ENCODE peak calls at places on chromosomes 2 and 18, in seven cellular contexts. I, Z, B, C, D, Q and K are unnamed samples.

GRCh38 chr2:10369269-10370255 is 66.9 kb downstream of the HPCAL1 start:
- DNase-seq in Q (no peak), D (no peak), C (no peak), Z (no peak), B (no peak), I (no peak), K (no peak)

GRCh38 chr2:8234253-8234652 is 447.6 kb upstream of the ID2 start:
- DNase-seq in C (no peak), Q (no peak), B (no peak), Z (no peak), I (no peak), D (no peak), K (no peak)

GRCh38 chr2:190881074-190881479 is 456 bp downstream of the GLS start:
- DNase-seq in D (no peak), Z (no peak), C (no peak), B (no peak), I (peak), Q (no peak), K (no peak)

GRCh38 chr2:39629646-39630045 is 36.1 kb upstream of the TMEM178A start:
- DNase-seq in B (no peak), I (no peak), C (no peak), Q (no peak), D (no peak), Z (no peak), K (no peak)

GRCh38 chr18:60549338-60549960 is 176.9 kb upstream of the MC4R start:
- DNase-seq in Q (peak), B (peak), C (peak), I (no peak), Z (peak), D (no peak), K (peak)

GRCh38 chr18:55121397-55122170 is 162.3 kb upstream of the CCDC68 start:
- DNase-seq in Z (no peak), C (no peak), I (no peak), Q (no peak), D (no peak), B (no peak), K (no peak)

GRCh38 chr2:202842690-202843089 is 28.9 kb downstream of the ICA1L start:
- DNase-seq in C (no peak), I (no peak), D (no peak), Z (no peak), Q (no peak), B (no peak), K (no peak)

GRCh38 chr2:127589358-127589757 is 53.9 kb downstream of the MYO7B start:
- DNase-seq in I (no peak), C (no peak), D (no peak), Z (no peak), B (no peak), Q (no peak), K (no peak)

GRCh38 chr2:226556050-226556449 is 243.6 kb downstream of the IRS1 start:
- DNase-seq in C (no peak), B (no peak), I (no peak), Z (no peak), Q (peak), D (no peak), K (no peak)

GRCh38 chr2:11546072-11546471 is 12.2 kb downstream of the GREB1 start:
- DNase-seq in B (no peak), I (no peak), Q (no peak), C (no peak), D (no peak), Z (no peak), K (no peak)

GRCh38 chr2:15494877-15495276 is 66.3 kb downstream of the NBAS start:
- DNase-seq in Q (no peak), Z (no peak), C (no peak), I (no peak), B (peak), D (no peak), K (no peak)

GRCh38 chr18:70335892-70336726 is 47.3 kb downstream of the SOCS6 start:
- DNase-seq in D (no peak), I (no peak), C (no peak), Q (no peak), Z (peak), B (peak), K (peak)

GRCh38 chr2:193199322-193199721 is 1004.6 kb upstream of the TMEFF2 start:
- DNase-seq in B (no peak), D (no peak), Q (no peak), Z (no peak), I (no peak), C (no peak), K (no peak)

GRCh38 chr2:146240376-146240775 is 1604.5 kb upstream of the ACVR2A start:
- DNase-seq in B (no peak), Z (no peak), D (no peak), I (no peak), C (no peak), Q (peak), K (no peak)

GRCh38 chr2:61855178-61855523 is 1.3 kb upstream of the FAM161A start:
- DNase-seq in Q (no peak), C (no peak), Z (peak), D (no peak), I (no peak), B (peak), K (peak)

GRCh38 chr2:229945975-229946374 is 23.7 kb downstream of the FBXO36 start:
- DNase-seq in Q (no peak), I (no peak), B (no peak), D (no peak), Z (no peak), C (no peak), K (no peak)

GRCh38 chr2:8551622-8552074 is 130.2 kb upstream of the ID2 start:
- DNase-seq in Z (no peak), I (no peak), B (no peak), Q (no peak), C (no peak), D (no peak), K (no peak)

GRCh38 chr18:22355069-22355468 is 62.6 kb downstream of the CTAGE1 start:
- DNase-seq in C (no peak), Z (no peak), I (no peak), B (no peak), D (no peak), Q (no peak), K (no peak)

GRCh38 chr2:25966531-25967265 is 15.6 kb downstream of the KIF3C start:
- DNase-seq in I (no peak), Z (no peak), B (no peak), D (no peak), Q (no peak), C (no peak), K (peak)

GRCh38 chr2:170715062-170715931 is at the start of gene SP5:
- DNase-seq in Q (peak), D (peak), I (peak), B (peak), Z (peak), C (peak), K (peak)
- TF ChIP-seq CTCF in Q (no peak), D (no peak), I (no peak), B (no peak), Z (no peak), C (no peak), K (no peak)

GRCh38 chr2:20051518-20052228 is at the start of gene LAPTM4A:
- DNase-seq in Q (peak), D (peak), I (peak), Z (peak), B (peak), C (peak), K (peak)
- TF ChIP-seq CTCF in Q (no peak), D (peak), I (no peak), Z (no peak), B (no peak), C (peak), K (no peak)

GRCh38 chr2:185952098-185952497 is 213.5 kb downstream of the FSIP2 start:
- DNase-seq in Q (no peak), Z (no peak), C (no peak), D (no peak), B (no peak), I (no peak), K (peak)

DNA sequence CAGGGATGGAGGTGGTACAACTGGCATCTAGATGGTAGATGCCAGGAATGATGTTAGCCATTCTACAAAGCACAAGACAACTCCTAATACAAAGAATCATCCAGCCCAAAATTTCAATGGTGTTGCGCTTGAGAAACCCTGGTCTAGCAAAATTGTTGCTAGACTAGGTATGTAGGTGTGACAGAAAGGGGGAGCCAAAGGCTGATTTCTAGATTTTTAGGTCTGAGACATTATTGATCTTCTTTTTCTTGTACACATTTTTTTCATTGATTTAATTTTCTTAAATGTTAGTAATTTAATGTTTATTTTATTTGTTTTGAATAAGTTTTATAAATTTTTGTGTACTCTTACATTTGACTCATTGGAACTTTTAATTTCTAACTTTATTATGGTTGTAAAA is 216.4 kb downstream of the FSIP2 start:
- DNase-seq in Q (no peak), D (no peak), I (no peak), B (no peak), Z (no peak), C (no peak), K (no peak)
- TF ChIP-seq CTCF in Q (no peak), D (no peak), I (no peak), B (no peak), Z (no peak), C (no peak), K (no peak)

GRCh38 chr2:238926761-238927611 is 79.1 kb downstream of the TWIST2 start:
- DNase-seq in Z (no peak), C (no peak), B (no peak), D (no peak), I (peak), Q (no peak), K (no peak)
- TF ChIP-seq CTCF in Z (no peak), C (no peak), B (no peak), D (no peak), I (no peak), Q (no peak), K (no peak)

GRCh38 chr2:49465157-49465831 is 311.0 kb upstream of the FSHR start:
- DNase-seq in Z (no peak), Q (no peak), D (no peak), B (no peak), I (no peak), C (no peak), K (no peak)

DNA sequence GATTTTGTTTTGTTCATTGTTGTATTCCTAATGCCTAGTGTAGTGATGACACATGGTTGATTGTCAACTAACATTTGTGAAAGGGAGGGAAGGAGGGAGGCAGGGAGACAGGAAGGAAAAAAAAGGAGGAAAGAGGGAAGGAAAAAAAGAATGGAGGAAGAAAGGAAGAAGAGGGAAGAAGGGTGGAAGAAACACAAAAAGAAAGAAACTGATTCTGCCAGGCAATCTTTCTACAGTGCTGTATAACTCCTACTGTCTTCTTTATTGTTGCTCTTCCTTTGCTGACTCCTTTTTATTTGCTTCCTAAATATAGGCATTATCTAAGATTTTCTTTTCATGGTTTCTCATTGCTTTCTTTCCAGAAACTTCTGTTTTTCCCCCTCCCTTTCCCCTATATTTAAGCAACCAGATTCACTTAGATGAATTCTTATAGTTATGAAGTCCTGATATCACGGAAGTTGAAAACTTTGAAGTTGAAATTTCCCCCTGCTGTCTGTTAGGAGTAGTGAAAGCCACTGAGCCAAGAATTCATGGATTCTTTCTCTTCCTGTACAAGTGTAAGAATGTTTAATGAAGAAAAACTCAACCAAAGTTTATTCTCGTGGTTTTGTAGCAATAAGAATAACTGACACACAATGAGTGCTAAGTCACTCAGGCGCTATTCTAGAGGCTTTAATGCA is 305.1 kb upstream of the FSHR start:
- DNase-seq in C (no peak), I (no peak), D (no peak), Q (no peak), Z (no peak), B (no peak), K (no peak)
- TF ChIP-seq CTCF in C (no peak), I (no peak), D (no peak), Q (peak), Z (no peak), B (no peak), K (no peak)

DNA sequence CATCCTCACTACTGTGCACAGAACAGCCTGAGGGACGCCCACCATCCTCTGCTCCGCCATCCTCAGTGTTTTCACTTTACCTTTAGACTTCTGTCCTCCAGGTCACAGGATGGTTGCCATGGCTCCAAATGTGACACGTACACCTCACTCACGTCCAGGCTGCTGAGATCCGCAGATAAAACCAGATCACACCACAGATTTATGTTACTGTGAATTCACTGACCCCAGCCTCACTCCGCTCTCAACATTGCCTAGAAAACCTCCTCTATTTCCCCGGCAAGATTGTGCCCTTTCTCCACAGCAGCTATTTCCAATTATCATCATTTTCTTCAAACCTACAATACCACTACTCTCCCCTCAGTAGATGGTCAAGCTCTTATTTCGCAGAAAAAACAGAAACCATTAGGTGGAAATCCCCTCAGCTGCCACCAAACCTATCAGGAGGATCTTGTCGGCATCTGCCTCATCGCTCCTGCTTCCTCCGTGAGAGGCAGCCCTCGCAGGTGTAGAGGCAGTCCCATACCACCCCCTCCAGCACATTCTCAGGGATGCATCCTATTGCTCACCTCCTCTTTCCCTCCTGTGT is 49.8 kb upstream of the SLC1A4 start:
- DNase-seq in I (no peak), B (no peak), D (no peak), Q (no peak), C (no peak), Z (no peak), K (no peak)
- TF ChIP-seq CTCF in I (no peak), B (no peak), D (no peak), Q (no peak), C (no peak), Z (no peak), K (no peak)

GRCh38 chr2:180006236-180006635 is 861 bp downstream of the CWC22 start:
- DNase-seq in Z (no peak), D (no peak), C (no peak), Q (no peak), I (no peak), B (no peak), K (no peak)

GRCh38 chr2:180010701-180011100 is 3.6 kb upstream of the CWC22 start:
- DNase-seq in B (no peak), Q (no peak), I (no peak), Z (no peak), D (no peak), C (no peak), K (no peak)

GRCh38 chr2:180004731-180005130 is 2.4 kb downstream of the CWC22 start:
- DNase-seq in C (no peak), Q (no peak), B (peak), D (no peak), Z (no peak), I (no peak), K (no peak)

GRCh38 chr2:180003566-180003965 is 3.5 kb downstream of the CWC22 start:
- DNase-seq in D (no peak), C (no peak), I (no peak), Q (no peak), B (no peak), Z (no peak), K (peak)

GRCh38 chr2:180006781-180007579 is at the start of gene CWC22:
- DNase-seq in I (peak), Z (peak), C (peak), Q (peak), B (peak), D (peak), K (peak)
- TF ChIP-seq CTCF in I (no peak), Z (no peak), C (no peak), Q (no peak), B (no peak), D (no peak), K (no peak)

DNA sequence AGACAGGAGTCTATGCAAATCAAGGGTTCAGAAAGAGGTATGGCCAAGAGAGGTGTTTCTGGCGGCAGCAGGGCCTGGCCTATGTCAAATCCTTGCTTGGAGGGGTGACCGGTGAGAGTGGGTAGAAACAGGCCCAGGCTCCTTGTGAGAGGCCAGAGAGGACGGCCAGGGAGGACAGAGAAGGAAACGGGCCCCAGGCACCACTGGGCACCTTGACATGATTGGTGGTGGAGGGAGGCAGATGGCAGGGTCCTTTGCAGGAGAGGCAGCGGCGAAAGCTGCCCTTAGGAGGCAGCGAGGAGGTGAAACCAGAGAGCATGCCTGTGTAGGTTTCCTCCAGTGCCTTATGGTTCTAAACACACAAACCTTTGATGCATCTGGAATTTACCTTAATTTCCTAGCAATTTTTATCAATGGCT is 6.2 kb downstream of the RAMP1 start:
- DNase-seq in Z (no peak), Q (no peak), D (no peak), B (peak), I (no peak), C (no peak), K (peak)
- TF ChIP-seq CTCF in Z (peak), Q (peak), D (no peak), B (peak), I (no peak), C (no peak), K (no peak)